ENCODE peak calls at places on chromosomes 11 and 22, in ten cellular contexts. L, F, G, O, X, C, Q, W, T and E are unnamed samples.

GRCh38 chr11:63919267-63920125 is 2.5 kb upstream of the RCOR2 start:
- DNase-seq in F (no peak), G (no peak), C (peak; percentile 71), Q (no peak), L (no peak), X (peak; percentile 69), O (no peak), W (no peak), T (no peak), E (peak; percentile 94)

GRCh38 chr11:129252621-129253020 is 60.5 kb upstream of the ARHGAP32 start:
- DNase-seq in Q (no peak), G (no peak), T (no peak), W (no peak), L (no peak), C (no peak), O (no peak), X (no peak), F (no peak), E (no peak)

GRCh38 chr22:42304021-42304790 is 33.8 kb upstream of the TCF20 start:
- DNase-seq in X (no peak), C (no peak), L (no peak), O (no peak), G (no peak), W (no peak), T (no peak), Q (no peak), F (no peak), E (no peak)

GRCh38 chr11:126474888-126475626 is 119.6 kb downstream of the ST3GAL4 start:
- DNase-seq in F (no peak), X (no peak), Q (no peak), W (no peak), L (no peak), G (no peak), C (no peak), O (no peak), T (no peak), E (peak; percentile 46)

GRCh38 chr11:123020968-123021367 is 39.3 kb upstream of the BSX start:
- DNase-seq in C (peak; percentile 51), W (no peak), G (no peak), X (no peak), Q (peak; percentile 81), O (no peak), F (no peak), L (peak; percentile 73), T (no peak), E (peak; percentile 17)

GRCh38 chr22:45251828-45252227 is 11.1 kb upstream of the KIAA0930 start:
- DNase-seq in X (no peak), Q (no peak), G (no peak), F (no peak), C (no peak), O (no peak), T (no peak), L (no peak), W (no peak), E (no peak)

GRCh38 chr11:13010737-13011342 is 1.7 kb downstream of the RASSF10 start:
- DNase-seq in O (no peak), Q (no peak), W (no peak), F (peak; percentile 20), T (no peak), X (no peak), G (no peak), L (no peak), C (no peak), E (no peak)

GRCh38 chr22:17198188-17199130 is 20.8 kb downstream of the ADA2 start:
- DNase-seq in T (no peak), X (peak; percentile 67), G (no peak), L (no peak), C (no peak), Q (no peak), W (no peak), O (no peak), F (peak; percentile 23), E (no peak)

GRCh38 chr11:86484164-86484794 is 109.6 kb downstream of the CCDC81 start:
- DNase-seq in F (no peak), T (no peak), X (peak; percentile 70), L (peak; percentile 23), W (no peak), O (peak; percentile 92), C (no peak), Q (peak; percentile 97), G (peak; percentile 82), E (peak; percentile 19)

GRCh38 chr11:10122337-10123197 is 171.5 kb downstream of the SBF2 start:
- DNase-seq in Q (no peak), X (no peak), T (no peak), W (no peak), L (no peak), C (no peak), O (no peak), F (no peak), G (no peak), E (no peak)